ENCODE peak calls at places on chromosomes 11 and 22, in four cellular contexts. V is left ventricle myocardium inferior, E is tibial artery, W is AG04450. P is an unnamed sample.

GRCh38 chr11:22192642-22193347 is at the start of gene ANO5:
- DNase-seq in V (peak; percentile 83), E (peak; percentile 32), W (no peak), P (peak; percentile 54)

GRCh38 chr11:121833970-121834369 is 282.0 kb downstream of the BLID start:
- DNase-seq in V (no peak), E (no peak), W (no peak), P (no peak)

GRCh38 chr22:47016636-47017035 is 254.2 kb downstream of the TBC1D22A start:
- DNase-seq in V (no peak), E (no peak), W (no peak), P (no peak)

GRCh38 chr11:111445586-111445985 is 66.5 kb upstream of the POU2AF1 start:
- DNase-seq in V (no peak), E (no peak), W (no peak), P (no peak)

GRCh38 chr11:1870326-1870696 is 17.4 kb downstream of the LSP1 start:
- DNase-seq in V (peak; percentile 19), E (no peak), W (no peak), P (no peak)

GRCh38 chr11:85517272-85517671 is 109.9 kb downstream of the DLG2 start:
- DNase-seq in V (no peak), E (no peak), W (no peak), P (no peak)

GRCh38 chr11:119983240-119983732 is 154.6 kb downstream of the TRIM29 start:
- DNase-seq in V (no peak), E (no peak), W (no peak), P (no peak)

GRCh38 chr22:23218053-23218866 is 38.0 kb downstream of the BCR start:
- DNase-seq in V (peak; percentile 7), E (no peak), W (no peak), P (no peak)

GRCh38 chr11:10605941-10606381 is 37.5 kb upstream of the LYVE1 start:
- DNase-seq in V (peak; percentile 65), E (peak; percentile 70), W (no peak), P (no peak)

GRCh38 chr22:17237031-17237668 is 17.9 kb upstream of the ADA2 start:
- DNase-seq in V (no peak), E (no peak), W (no peak), P (no peak)

GRCh38 chr11:3021125-3021524 is 29.0 kb upstream of the NAP1L4 start:
- DNase-seq in V (no peak), E (no peak), W (no peak), P (peak; percentile 49)

GRCh38 chr11:69985654-69986420 is 92.3 kb upstream of the ANO1 start:
- DNase-seq in V (no peak), E (no peak), W (no peak), P (no peak)
- H3K4me3 ChIP-seq in V (peak overlapping the region; percentile 60), E (peak overlapping the region; percentile 59), W (peak overlapping the region; percentile 65), P (no peak overlapping the region)

GRCh38 chr22:42905702-42906183 is 48.7 kb upstream of the ARFGAP3 start:
- DNase-seq in V (peak; percentile 74), E (peak; percentile 37), W (no peak), P (peak; percentile 70)

GRCh38 chr22:42904049-42904448 is 47.0 kb upstream of the ARFGAP3 start:
- DNase-seq in V (no peak), E (no peak), W (no peak), P (no peak)

GRCh38 chr22:42906605-42907338 is 49.7 kb upstream of the ARFGAP3 start:
- DNase-seq in V (peak; percentile 85), E (peak; percentile 71), W (no peak), P (no peak)

GRCh38 chr22:42902875-42903510 is 45.9 kb upstream of the ARFGAP3 start:
- DNase-seq in V (no peak), E (no peak), W (peak; percentile 66), P (no peak)

GRCh38 chr22:42905217-42905616 is 48.1 kb upstream of the ARFGAP3 start:
- DNase-seq in V (peak; percentile 67), E (no peak), W (no peak), P (no peak)
- H3K27ac ChIP-seq in V (peak overlapping the region; percentile 89), E (peak overlapping the region; percentile 78), W (no peak overlapping the region), P (no peak overlapping the region)

DNA sequence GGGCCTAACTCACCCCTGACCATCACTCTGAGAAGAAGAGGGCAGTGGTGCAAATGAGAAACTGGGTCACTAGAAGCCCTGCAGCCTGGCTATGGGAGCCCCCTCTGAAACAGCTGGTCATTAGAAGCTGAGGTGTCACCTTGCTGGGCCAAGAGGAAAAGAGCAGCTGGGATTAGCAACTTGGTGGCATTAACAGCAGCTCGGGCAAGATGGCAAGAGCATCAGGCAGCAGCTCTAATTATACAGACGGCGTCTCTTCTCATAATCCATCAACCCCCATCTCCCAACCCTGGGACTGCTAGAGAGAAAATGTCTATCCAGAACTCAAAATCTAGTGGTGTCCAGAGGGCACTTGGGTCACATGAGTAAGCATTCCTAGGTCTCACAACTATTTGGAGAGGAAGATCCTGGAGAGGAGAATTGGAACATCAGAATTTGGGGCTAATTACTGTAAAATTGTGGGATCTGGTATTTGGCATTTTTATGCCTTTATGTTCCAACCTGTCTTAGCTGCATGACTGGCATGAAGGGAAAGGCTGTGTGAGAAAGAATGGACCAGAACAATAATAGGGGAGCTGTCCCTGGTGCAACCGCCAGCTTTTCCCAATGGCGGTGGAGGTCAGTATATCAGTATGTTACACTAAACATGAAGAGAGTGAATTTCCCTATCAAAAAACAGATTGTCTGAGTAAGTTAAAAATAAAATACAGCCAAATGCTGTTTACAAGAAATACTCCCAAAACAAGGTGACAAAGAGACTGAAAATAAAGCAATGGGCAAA is 7.6 kb upstream of the LMO1 start:
- DNase-seq in V (no peak), E (no peak), W (no peak), P (no peak)
- H3K27me3 ChIP-seq in V (peaks cover 64% of the 10 kb centered on the region), E (no peaks in the 10 kb centered on the region), W (peaks cover 45% of the 10 kb centered on the region), P (no peaks in the 10 kb centered on the region)

GRCh38 chr11:105208038-105208437 is 68.5 kb upstream of the CARD18 start:
- DNase-seq in V (no peak), E (no peak), W (no peak), P (no peak)
- H3K4me3 ChIP-seq in V (no peak overlapping the region), E (no peak overlapping the region), W (no peak overlapping the region), P (no peak overlapping the region)

DNA sequence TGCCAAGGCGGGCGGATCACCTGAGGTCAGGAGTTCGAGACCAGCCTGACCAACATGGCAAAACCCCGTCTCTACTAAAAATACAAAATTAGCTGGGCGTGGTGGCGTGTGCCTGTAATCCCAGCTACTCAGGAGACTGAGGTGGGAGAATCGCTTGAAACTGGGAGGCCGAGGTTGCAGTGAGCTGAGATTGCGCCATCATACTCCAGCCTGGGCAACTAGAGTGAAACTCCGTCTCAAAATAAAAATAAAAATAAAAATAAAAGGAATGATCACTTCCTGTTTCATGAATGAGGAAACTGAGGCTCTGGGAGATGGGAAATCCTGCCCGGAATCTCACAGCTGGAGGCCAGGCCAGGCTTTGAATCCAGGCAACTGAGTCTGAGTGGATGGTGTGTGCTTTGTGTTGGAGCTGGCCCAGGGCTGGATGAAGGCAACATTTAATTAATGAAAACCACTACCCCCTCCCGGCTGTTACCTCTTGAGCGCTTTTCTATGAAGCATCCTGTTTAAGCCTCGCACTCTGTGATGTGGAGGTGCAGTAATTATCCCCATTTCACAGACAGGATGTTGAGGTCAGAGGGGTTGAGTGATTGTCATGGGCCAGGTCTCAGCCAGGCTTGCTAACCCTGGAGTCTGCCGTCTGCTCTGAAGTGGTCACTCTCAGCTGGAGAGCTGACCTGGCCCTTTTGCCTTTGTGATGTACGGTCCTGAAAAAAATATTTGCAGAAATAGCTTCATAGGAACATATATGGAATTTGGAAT is 27.8 kb downstream of the LRP5 start:
- DNase-seq in V (no peak), E (no peak), W (no peak), P (no peak)
- H3K27ac ChIP-seq in V (peak overlapping the region; percentile 17), E (peak overlapping the region; percentile 70), W (no peak overlapping the region), P (no peak overlapping the region)

DNA sequence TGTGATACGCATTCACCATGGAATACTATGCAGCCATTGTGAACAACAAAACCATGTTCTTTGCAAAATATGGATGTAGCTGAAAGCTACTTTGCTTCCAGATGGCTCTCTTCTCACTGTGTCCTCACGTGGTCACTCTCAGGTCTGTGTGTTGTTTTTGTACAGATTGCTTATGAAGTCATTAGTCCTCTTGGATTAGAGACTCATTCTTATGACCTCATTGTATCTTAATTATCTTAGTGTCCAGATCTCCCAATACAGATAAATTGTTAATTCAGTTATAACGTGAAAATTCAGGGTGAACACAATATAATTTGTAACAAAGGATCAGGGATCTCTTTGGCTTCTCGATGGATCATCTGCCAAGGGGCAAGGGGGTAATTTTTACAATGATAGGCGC is 100.4 kb upstream of the TOP3B start:
- DNase-seq in V (no peak), E (no peak), W (no peak), P (no peak)
- H3K27me3 ChIP-seq in V (peaks cover 76% of the 10 kb centered on the region), E (no peaks in the 10 kb centered on the region), W (peaks cover 10% of the 10 kb centered on the region), P (peaks cover 1% of the 10 kb centered on the region)